ENCODE peak calls at places on chromosomes 3 and 15, in ten cellular contexts. P, R, D, L, U, H, K, W, F and Q are unnamed samples.

GRCh38 chr3:76933245-76933644 is 106.7 kb upstream of the ROBO2 start:
- DNase-seq in R (no peak), W (no peak), F (no peak), K (no peak), L (no peak), P (no peak), D (no peak), H (no peak), U (no peak), Q (no peak)

GRCh38 chr3:167811071-167811470 is 75.5 kb downstream of the SERPINI1 start:
- DNase-seq in P (no peak), W (no peak), D (no peak), F (no peak), U (no peak), L (no peak), K (no peak), H (no peak), R (no peak), Q (no peak)

GRCh38 chr3:14640157-14640562 is 11.4 kb upstream of the CCDC174 start:
- DNase-seq in P (no peak), K (no peak), W (no peak), D (peak; percentile 51), F (no peak), U (no peak), H (no peak), L (peak; percentile 15), R (no peak), Q (no peak)

GRCh38 chr3:197789309-197789708 is 1.7 kb upstream of the LRCH3 start:
- DNase-seq in P (no peak), K (no peak), U (no peak), D (no peak), F (no peak), R (no peak), H (no peak), W (no peak), L (no peak), Q (no peak)

GRCh38 chr3:129614435-129614834 is 8.0 kb upstream of the PLXND1 start:
- DNase-seq in H (no peak), K (no peak), W (no peak), P (no peak), R (no peak), L (no peak), F (no peak), U (no peak), D (no peak), Q (no peak)

GRCh38 chr15:98966036-98966787 is 41.4 kb downstream of the PGPEP1L start:
- DNase-seq in P (no peak), U (no peak), F (no peak), R (no peak), K (no peak), D (no peak), H (no peak), W (no peak), L (no peak), Q (no peak)

GRCh38 chr3:49727154-49727923 is 3.6 kb upstream of the GMPPB start:
- DNase-seq in F (no peak), D (no peak), L (no peak), P (no peak), H (no peak), W (no peak), R (no peak), U (no peak), K (no peak), Q (no peak)

GRCh38 chr3:124600765-124601164 is 129.5 kb upstream of the UMPS start:
- DNase-seq in K (no peak), R (no peak), L (no peak), D (no peak), F (no peak), W (no peak), H (no peak), U (no peak), P (no peak), Q (no peak)

GRCh38 chr3:152849996-152850578 is 15.2 kb downstream of the P2RY1 start:
- DNase-seq in U (no peak), H (no peak), P (no peak), F (no peak), W (no peak), R (no peak), K (no peak), D (no peak), L (no peak), Q (no peak)

GRCh38 chr3:191795196-191795595 is 334.2 kb downstream of the PYDC2 start:
- DNase-seq in K (no peak), F (no peak), U (no peak), W (no peak), L (no peak), R (no peak), P (no peak), H (no peak), D (no peak), Q (no peak)

GRCh38 chr15:75346796-75347221 is at the start of gene NEIL1:
- DNase-seq in W (no peak), L (no peak), F (peak; percentile 42), H (no peak), U (no peak), D (no peak), P (no peak), R (no peak), K (no peak), Q (no peak)

GRCh38 chr3:121985841-121986240 is 36.2 kb downstream of the ILDR1 start:
- DNase-seq in H (no peak), K (no peak), L (no peak), P (peak; percentile 21), U (no peak), F (no peak), W (no peak), D (no peak), R (no peak), Q (no peak)

GRCh38 chr15:98599911-98600685 is 48.2 kb upstream of the IGF1R start:
- DNase-seq in K (no peak), U (no peak), F (peak; percentile 65), D (no peak), P (peak; percentile 48), L (peak; percentile 47), W (peak; percentile 51), H (peak; percentile 51), R (peak; percentile 31), Q (no peak)

GRCh38 chr15:65101418-65101890 is 13.5 kb downstream of the UBAP1L start:
- DNase-seq in U (peak; percentile 82), R (peak; percentile 93), W (peak; percentile 43), P (peak; percentile 45), F (peak; percentile 53), K (no peak), H (peak; percentile 76), L (peak; percentile 66), D (peak; percentile 38), Q (peak; percentile 88)

GRCh38 chr3:37475435-37475834 is 301.1 kb upstream of the LRRFIP2 start:
- DNase-seq in U (no peak), W (no peak), K (no peak), P (no peak), D (no peak), R (no peak), L (no peak), F (no peak), H (no peak), Q (no peak)

GRCh38 chr3:158360756-158361448 is 210.1 kb upstream of the MLF1 start:
- DNase-seq in P (no peak), K (no peak), D (no peak), U (no peak), F (no peak), W (no peak), H (no peak), R (no peak), L (no peak), Q (no peak)

GRCh38 chr3:141413387-141414140 is 45.3 kb downstream of the ZBTB38 start:
- DNase-seq in R (no peak), D (no peak), W (peak; percentile 45), K (no peak), P (no peak), L (no peak), F (no peak), U (no peak), H (no peak), Q (no peak)